ENCODE peak calls at places on chromosomes 7 and 10, in five cellular contexts. V is colonic mucosa, S is esophagus squamous epithelium, J is upper lobe of right lung, R is A549. W is an unnamed sample.

GRCh38 chr7:157991351-157991750 is 596.3 kb downstream of the PTPRN2 start:
- DNase-seq in R (no peak), J (peak), S (no peak), V (no peak), W (no peak)

GRCh38 chr7:140260767-140261486 is 84.1 kb upstream of the KDM7A start:
- DNase-seq in V (peak), S (no peak), J (no peak), R (no peak), W (no peak)

GRCh38 chr10:122279725-122280141 is 8.6 kb downstream of the BTBD16 start:
- DNase-seq in S (no peak), V (no peak), R (peak), J (no peak), W (peak)

GRCh38 chr7:107208046-107208458 is 39.2 kb downstream of the HBP1 start:
- DNase-seq in S (no peak), V (no peak), R (no peak), J (no peak), W (no peak)

GRCh38 chr10:78179886-78180285 is 146.2 kb downstream of the RPS24 start:
- DNase-seq in V (no peak), R (no peak), J (no peak), S (no peak), W (no peak)

GRCh38 chr10:62250594-62251198 is 17.9 kb downstream of the RTKN2 start:
- DNase-seq in S (no peak), V (no peak), R (no peak), J (no peak), W (no peak)

GRCh38 chr7:48637382-48637781 is 287.0 kb upstream of the CDC14C start:
- DNase-seq in J (no peak), R (no peak), V (no peak), S (no peak), W (no peak)

GRCh38 chr7:101731502-101732084 is 85.8 kb upstream of the CUX1 start:
- DNase-seq in J (no peak), R (no peak), S (no peak), V (no peak), W (peak)

GRCh38 chr7:31883761-31884164 is 186.4 kb downstream of the PDE1C start:
- DNase-seq in S (no peak), J (no peak), V (no peak), R (no peak), W (no peak)

GRCh38 chr7:151740180-151740845 is 136.6 kb downstream of the PRKAG2 start:
- DNase-seq in J (no peak), S (no peak), V (no peak), R (no peak), W (peak)

GRCh38 chr10:128405450-128405849 is 279.2 kb upstream of the MKI67 start:
- DNase-seq in V (no peak), J (no peak), S (no peak), R (no peak), W (no peak)

GRCh38 chr7:1569016-1569415 is 816 bp downstream of the PSMG3 start:
- DNase-seq in V (peak), R (no peak), S (no peak), J (no peak), W (no peak)

GRCh38 chr10:66151346-66151745 is 774.5 kb upstream of the LRRTM3 start:
- DNase-seq in V (no peak), R (no peak), S (no peak), J (no peak), W (no peak)

GRCh38 chr7:918118-918425 is 36.4 kb downstream of the ADAP1 start:
- DNase-seq in R (no peak), S (no peak), V (no peak), J (peak), W (no peak)

GRCh38 chr7:71706576-71706975 is 574.6 kb downstream of the GALNT17 start:
- DNase-seq in R (no peak), J (no peak), S (no peak), V (no peak), W (peak)

GRCh38 chr7:86999737-87000136 is 59.7 kb downstream of the ELAPOR2 start:
- DNase-seq in V (no peak), S (no peak), J (no peak), R (no peak), W (no peak)

GRCh38 chr10:99975106-99975829 is 34.5 kb downstream of the DNMBP start:
- DNase-seq in V (no peak), S (no peak), R (no peak), J (no peak), W (no peak)

GRCh38 chr10:99975942-99976809 is 33.6 kb downstream of the DNMBP start:
- DNase-seq in V (no peak), R (no peak), J (no peak), S (no peak), W (no peak)

GRCh38 chr10:99977916-99978315 is 31.8 kb downstream of the DNMBP start:
- DNase-seq in V (no peak), J (no peak), S (no peak), R (no peak), W (no peak)

GRCh38 chr10:99976886-99977391 is 32.8 kb downstream of the DNMBP start:
- DNase-seq in S (no peak), V (no peak), J (no peak), R (peak), W (no peak)

DNA sequence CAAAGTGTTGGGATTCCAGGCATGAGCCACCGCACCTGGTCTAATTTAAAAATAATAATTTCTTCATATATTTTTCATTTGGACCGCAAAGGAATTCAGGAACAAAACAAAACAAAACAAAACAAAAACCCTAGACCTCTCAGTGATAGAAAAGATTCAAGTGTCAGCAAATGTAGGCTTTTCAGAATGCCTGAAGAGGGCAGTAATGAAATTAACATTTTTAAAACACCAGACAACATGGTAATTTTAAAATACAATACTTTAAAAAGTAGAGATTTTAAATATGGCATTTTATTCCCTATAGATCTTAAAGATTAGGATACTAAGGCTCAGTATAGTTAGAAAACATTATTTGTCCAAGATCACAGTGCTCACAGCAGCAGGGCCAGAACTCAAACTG is 36.6 kb downstream of the DNMBP start:
- DNase-seq in R (no peak), V (no peak), J (no peak), S (no peak), W (no peak)
- TF ChIP-seq CTCF in R (peak), V (peak), J (peak), S (no peak), W (no peak)

DNA sequence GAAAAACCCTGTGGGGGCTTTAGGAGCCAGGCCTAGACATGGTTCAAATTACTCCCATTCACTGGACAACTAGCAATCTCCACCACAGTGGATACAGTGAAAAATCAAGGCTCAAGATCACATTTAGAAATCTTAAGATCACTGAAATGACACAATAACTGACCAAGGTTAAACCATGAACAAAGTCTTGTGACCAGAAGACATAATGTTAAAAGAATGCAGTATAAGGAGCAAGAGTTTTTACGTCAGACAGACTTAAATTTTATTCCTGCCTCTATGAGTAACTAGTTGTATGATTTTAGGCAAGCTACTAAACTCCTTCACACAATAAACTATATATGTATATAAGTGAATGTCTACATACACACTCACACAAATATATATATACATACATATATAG is 68.5 kb downstream of the MICU1 start:
- DNase-seq in S (no peak), R (no peak), J (no peak), V (no peak), W (no peak)
- H3K27ac ChIP-seq in S (no peak), R (no peak), J (no peak), V (no peak), W (no peak)

DNA sequence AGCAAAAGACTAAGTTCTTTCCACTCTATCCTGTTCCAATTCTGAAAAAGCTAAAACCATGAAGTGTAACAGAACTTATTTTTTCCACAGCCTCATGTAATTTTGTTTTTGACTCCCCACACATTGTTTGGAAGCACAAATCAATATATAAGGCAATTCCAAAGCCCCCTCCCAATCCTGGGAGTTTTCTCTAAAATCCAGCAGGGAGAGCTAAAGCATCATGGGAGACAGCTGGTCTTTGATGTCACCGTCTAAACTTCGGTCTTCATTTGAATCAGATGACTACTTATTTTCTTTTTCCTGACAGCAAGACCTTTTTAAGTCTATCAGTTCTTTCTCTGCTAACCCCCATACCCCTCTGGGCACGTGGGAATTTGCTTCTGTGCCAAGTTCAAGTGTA is 33.3 kb upstream of the PON1 start:
- DNase-seq in J (no peak), S (no peak), R (no peak), V (no peak), W (no peak)
- TF ChIP-seq CTCF in J (no peak), S (no peak), R (no peak), V (no peak), W (no peak)

DNA sequence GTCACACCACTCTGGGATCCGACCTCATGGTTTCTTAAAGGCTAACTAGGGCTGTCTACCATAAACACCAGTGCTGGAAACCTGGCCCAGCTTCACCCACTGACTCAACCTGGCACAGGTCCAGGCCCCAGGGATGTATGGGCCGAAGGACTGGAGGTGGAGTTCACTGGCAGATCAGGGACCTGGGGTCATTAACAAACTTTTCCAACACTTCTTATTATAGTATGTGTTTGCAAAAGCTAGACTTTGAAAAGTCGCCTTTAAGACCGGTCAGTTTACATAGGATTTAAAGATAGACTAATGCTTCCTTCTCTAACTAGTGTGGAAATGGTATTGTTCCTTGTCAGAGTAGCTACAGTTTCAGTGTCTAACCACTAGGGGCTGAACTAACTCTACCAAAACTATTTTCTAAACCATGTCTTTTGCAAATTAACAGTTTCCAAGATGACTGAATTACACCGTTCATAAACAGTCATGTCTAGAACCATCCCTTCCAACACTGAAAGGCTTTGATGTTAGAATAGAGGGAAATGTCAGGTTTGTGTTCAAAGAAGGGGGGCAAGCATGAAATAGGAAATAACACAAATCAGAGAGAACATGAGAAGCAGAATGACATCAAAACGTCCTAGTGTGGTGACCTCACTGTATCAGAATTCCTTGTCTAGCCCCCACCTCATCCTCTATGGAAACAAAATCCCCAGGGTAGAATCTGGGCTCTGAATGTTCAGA is 29.7 kb downstream of the STN1 start:
- DNase-seq in S (no peak), V (peak), R (peak), J (peak), W (peak)
- H3K27ac ChIP-seq in S (peak), V (peak), R (peak), J (peak), W (no peak)

GRCh38 chr10:115580239-115580638 is 487.1 kb downstream of the ATRNL1 start:
- DNase-seq in V (no peak), S (no peak), R (no peak), J (no peak), W (no peak)
- TF ChIP-seq CTCF in V (no peak), S (no peak), R (no peak), J (no peak), W (no peak)

DNA sequence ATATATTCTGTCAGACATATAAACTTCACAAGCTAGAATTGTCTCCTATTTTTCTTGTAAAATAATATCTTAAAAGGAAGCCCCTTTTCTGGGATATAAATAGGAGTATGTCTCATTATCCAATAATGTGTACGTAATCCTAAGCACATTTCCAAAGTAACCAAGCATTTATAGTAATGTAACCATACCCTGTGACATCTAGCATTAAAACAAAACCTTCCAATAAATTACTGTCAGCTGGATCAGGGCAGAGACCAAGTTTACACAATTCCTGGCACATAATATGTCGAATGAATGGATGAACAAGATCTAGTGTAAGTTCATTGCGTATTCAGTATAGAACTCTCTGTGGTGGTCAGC is 14.2 kb downstream of the CPED1 start:
- DNase-seq in J (no peak), V (no peak), R (no peak), S (no peak), W (no peak)
- H3K27ac ChIP-seq in J (no peak), V (no peak), R (no peak), S (peak), W (no peak)

GRCh38 chr10:44513592-44513991 is 128.7 kb upstream of the CXCL12 start:
- DNase-seq in S (no peak), V (no peak), R (no peak), J (no peak), W (no peak)

GRCh38 chr10:44516941-44517340 is 132.0 kb upstream of the CXCL12 start:
- DNase-seq in V (no peak), R (no peak), J (no peak), S (no peak), W (no peak)

GRCh38 chr10:44512345-44513095 is 127.6 kb upstream of the CXCL12 start:
- DNase-seq in S (no peak), J (no peak), V (no peak), R (no peak), W (no peak)

GRCh38 chr10:44520651-44521050 is 135.8 kb upstream of the CXCL12 start:
- DNase-seq in J (no peak), S (no peak), R (no peak), V (no peak), W (no peak)

GRCh38 chr10:44517635-44518034 is 132.7 kb upstream of the CXCL12 start:
- DNase-seq in S (no peak), V (no peak), R (no peak), J (no peak), W (no peak)
- TF ChIP-seq CTCF in S (no peak), V (no peak), R (no peak), J (no peak), W (no peak)

GRCh38 chr7:25911738-25912607 is 240.0 kb upstream of the NFE2L3 start:
- DNase-seq in V (no peak), S (no peak), J (no peak), R (no peak), W (no peak)
- H3K27ac ChIP-seq in V (no peak), S (no peak), J (no peak), R (no peak), W (no peak)

GRCh38 chr10:84114088-84114667 is 25.1 kb upstream of the GHITM start:
- DNase-seq in V (no peak), S (no peak), J (no peak), R (no peak), W (no peak)
- TF ChIP-seq CTCF in V (no peak), S (no peak), J (peak), R (peak), W (no peak)

GRCh38 chr10:74977072-74977471 is 134.4 kb upstream of the SAMD8 start:
- DNase-seq in R (no peak), S (no peak), J (no peak), V (no peak), W (no peak)

GRCh38 chr10:74981831-74982633 is 129.4 kb upstream of the SAMD8 start:
- DNase-seq in R (no peak), S (no peak), V (no peak), J (no peak), W (no peak)

GRCh38 chr10:74975758-74976157 is 135.7 kb upstream of the SAMD8 start:
- DNase-seq in S (no peak), V (no peak), J (no peak), R (no peak), W (no peak)

GRCh38 chr10:74976565-74976964 is 134.9 kb upstream of the SAMD8 start:
- DNase-seq in V (no peak), R (no peak), S (no peak), J (no peak), W (no peak)

GRCh38 chr10:74977913-74978847 is 133.3 kb upstream of the SAMD8 start:
- DNase-seq in J (no peak), S (no peak), R (no peak), V (no peak), W (no peak)
- H3K27ac ChIP-seq in J (no peak), S (no peak), R (no peak), V (no peak), W (no peak)

W was measured in thyroid gland.